ENCODE peak calls at places on chromosomes 7 and 10, in four cellular contexts. S is adrenal gland, U is thyroid gland, E is NB4. C is an unnamed sample.

GRCh38 chr7:157587487-157588270 is 250.9 kb downstream of the DNAJB6 start:
- DNase-seq in S (no peak), U (no peak), E (no peak), C (no peak)

GRCh38 chr10:99280472-99280871 is 44.8 kb upstream of the HPSE2 start:
- DNase-seq in S (no peak), U (no peak), E (no peak), C (no peak)

GRCh38 chr10:124992462-124993344 is 50.8 kb downstream of the ZRANB1 start:
- DNase-seq in S (peak; percentile 84), U (peak; percentile 68), E (peak; percentile 65), C (peak; percentile 79)

GRCh38 chr10:21372651-21373410 is 152.7 kb downstream of the SKIDA1 start:
- DNase-seq in S (peak; percentile 72), U (peak; percentile 8), E (peak; percentile 55), C (peak; percentile 63)

GRCh38 chr7:120925392-120925791 is 25.2 kb upstream of the ING3 start:
- DNase-seq in S (peak; percentile 16), U (no peak), E (no peak), C (no peak)

GRCh38 chr10:124744688-124745055 is 494 bp upstream of the FAM53B start:
- DNase-seq in S (no peak), U (peak; percentile 67), E (no peak), C (no peak)

GRCh38 chr10:31697271-31698168 is 231.1 kb downstream of the ARHGAP12 start:
- DNase-seq in S (peak; percentile 67), U (peak; percentile 42), E (no peak), C (no peak)

GRCh38 chr10:26780793-26781601 is 79.8 kb downstream of the ABI1 start:
- DNase-seq in S (peak; percentile 14), U (peak; percentile 37), E (no peak), C (no peak)

GRCh38 chr10:24706479-24707118 is 17.1 kb downstream of the ARHGAP21 start:
- DNase-seq in S (peak; percentile 63), U (no peak), E (peak; percentile 87), C (no peak)

GRCh38 chr10:28111712-28112111 is 112.8 kb upstream of the ODAD2 start:
- DNase-seq in S (no peak), U (no peak), E (no peak), C (no peak)

GRCh38 chr7:131957338-131958025 is 401.1 kb upstream of the PODXL start:
- DNase-seq in S (no peak), U (no peak), E (no peak), C (no peak)

GRCh38 chr7:1403844-1404404 is 55.3 kb downstream of the MICALL2 start:
- DNase-seq in S (no peak), U (peak; percentile 6), E (peak; percentile 84), C (no peak)

GRCh38 chr7:71488308-71488707 is 356.4 kb downstream of the GALNT17 start:
- DNase-seq in S (no peak), U (no peak), E (no peak), C (no peak)

GRCh38 chr7:55509322-55509721 is 63.0 kb downstream of the VOPP1 start:
- DNase-seq in S (no peak), U (no peak), E (peak; percentile 29), C (no peak)

GRCh38 chr10:93281367-93281720 is 200.8 kb downstream of the MYOF start:
- DNase-seq in S (no peak), U (no peak), E (no peak), C (no peak)

GRCh38 chr10:3774814-3775670 is 10.0 kb downstream of the KLF6 start:
- DNase-seq in S (no peak), U (no peak), E (peak; percentile 34), C (no peak)

GRCh38 chr10:95247200-95247880 is 43.5 kb downstream of the PDLIM1 start:
- DNase-seq in S (no peak), U (no peak), E (no peak), C (no peak)

GRCh38 chr7:78489851-78490250 is 691.3 kb downstream of the PHTF2 start:
- DNase-seq in S (no peak), U (peak; percentile 12), E (no peak), C (no peak)

GRCh38 chr7:2650451-2650850 is 18.7 kb downstream of the TTYH3 start:
- DNase-seq in S (no peak), U (no peak), E (no peak), C (no peak)

GRCh38 chr10:67936416-67936815 is 52.0 kb downstream of the SIRT1 start:
- DNase-seq in S (no peak), U (no peak), E (no peak), C (no peak)

GRCh38 chr10:124480860-124481259 is 19.2 kb downstream of the LHPP start:
- DNase-seq in S (no peak), U (no peak), E (no peak), C (no peak)

GRCh38 chr7:127770870-127771269 is 118.9 kb downstream of the SND1 start:
- DNase-seq in S (no peak), U (no peak), E (no peak), C (no peak)

GRCh38 chr7:84204655-84205054 is 10.1 kb upstream of the SEMA3A start:
- DNase-seq in S (no peak), U (no peak), E (peak; percentile 6), C (no peak)

GRCh38 chr7:135164357-135165021 is 6.0 kb downstream of the CYREN start:
- DNase-seq in S (no peak), U (peak; percentile 24), E (peak; percentile 16), C (no peak)

GRCh38 chr10:47368431-47369180 is 15.5 kb downstream of the ZNF488 start:
- DNase-seq in S (no peak), U (no peak), E (no peak), C (no peak)

GRCh38 chr7:128356546-128357365 is 4.7 kb downstream of the PRRT4 start:
- DNase-seq in S (no peak), U (no peak), E (no peak), C (no peak)

GRCh38 chr10:79328147-79328701 is 19.0 kb upstream of the PPIF start:
- DNase-seq in S (no peak), U (no peak), E (no peak), C (no peak)

GRCh38 chr7:87047-87446 is 105.3 kb upstream of the FAM20C start:
- DNase-seq in S (no peak), U (no peak), E (no peak), C (no peak)

GRCh38 chr10:119268871-119269506 is 61.6 kb downstream of the GRK5 start:
- DNase-seq in S (no peak), U (no peak), E (peak; percentile 34), C (peak; percentile 64)
- TF ChIP-seq POLR2A in S (no peak), U (no peak), E (no peak), C (no peak)

GRCh38 chr7:73700070-73700423 is 16.6 kb downstream of the BUD23 start:
- DNase-seq in S (no peak), U (no peak), E (no peak), C (no peak)
- TF ChIP-seq POLR2A in S (no peak), U (no peak), E (no peak), C (no peak)

GRCh38 chr7:107961399-107961798 is 41.6 kb downstream of the LAMB1 start:
- DNase-seq in S (peak; percentile 56), U (no peak), E (no peak), C (no peak)
- TF ChIP-seq POLR2A in S (no peak), U (no peak), E (no peak), C (no peak)

GRCh38 chr7:66952343-66953043 is 31.5 kb downstream of the TMEM248 start:
- DNase-seq in S (no peak), U (no peak), E (no peak), C (no peak)
- TF ChIP-seq POLR2A in S (no peak), U (no peak), E (no peak), C (no peak)

DNA sequence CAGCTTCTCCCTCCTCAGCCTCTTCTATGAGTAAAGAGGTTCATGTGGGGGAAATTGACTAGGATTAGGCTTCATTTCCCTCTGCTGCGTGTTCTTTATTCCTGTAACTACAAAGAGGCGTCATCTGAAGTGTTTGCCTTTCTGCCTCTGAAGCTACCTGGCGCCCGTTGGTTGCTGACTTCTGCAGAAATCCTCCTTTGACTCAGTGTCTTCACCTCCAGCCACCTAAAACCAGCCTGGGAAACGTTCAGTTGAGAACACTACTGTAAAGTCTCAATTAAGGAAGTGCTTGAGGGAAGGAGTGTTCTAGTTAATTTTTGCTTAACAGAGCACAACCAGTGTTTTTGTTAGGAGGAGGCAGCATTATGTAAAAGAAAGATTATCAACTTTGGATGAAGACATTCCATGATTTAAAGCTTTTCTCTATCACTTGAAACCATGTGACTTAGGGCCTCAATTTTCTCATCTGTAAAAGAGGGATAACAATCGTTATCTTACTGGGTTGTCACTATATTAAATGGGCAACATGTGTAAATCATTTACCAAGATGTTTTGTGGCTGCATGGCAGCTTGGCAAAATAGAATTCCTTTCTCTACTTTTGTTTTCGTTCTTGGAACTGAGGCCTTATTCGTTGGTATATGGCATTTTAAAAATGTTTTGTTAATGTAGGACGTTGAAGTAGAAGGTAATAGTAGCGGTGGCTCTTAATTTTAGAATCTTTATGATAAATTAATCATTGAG is 642.9 kb downstream of the SDK1 start:
- DNase-seq in S (no peak), U (no peak), E (no peak), C (no peak)
- TF ChIP-seq POLR2A in S (no peak), U (no peak), E (no peak), C (no peak)